ENCODE peak calls at places on chromosomes 3 and 15, in eight cellular contexts. T is nephron progenitor cell, H is pancreas, S is upper lobe of left lung, V is BJ, D is mucosa of descending colon, E is AG09319, W is lower leg skin. P is an unnamed sample.

GRCh38 chr3:72042397-72043211 is 257.7 kb upstream of the PROK2 start:
- DNase-seq in T (no peak), H (no peak), S (no peak), V (peak), D (peak), E (peak), W (no peak), P (no peak)

GRCh38 chr3:40994611-40995010 is 204.7 kb upstream of the CTNNB1 start:
- DNase-seq in T (no peak), H (no peak), S (no peak), V (no peak), D (no peak), E (no peak), W (no peak), P (no peak)

GRCh38 chr3:155934215-155934614 is 63.8 kb downstream of the GMPS start:
- DNase-seq in T (no peak), H (no peak), S (no peak), V (no peak), D (no peak), E (peak), W (no peak), P (no peak)

GRCh38 chr3:43388188-43388587 is 101.8 kb downstream of the SNRK start:
- DNase-seq in T (no peak), H (peak), S (no peak), V (no peak), D (no peak), E (no peak), W (no peak), P (no peak)

GRCh38 chr3:191499307-191500125 is 38.6 kb downstream of the PYDC2 start:
- DNase-seq in T (peak), H (no peak), S (peak), V (no peak), D (peak), E (no peak), W (no peak), P (no peak)

GRCh38 chr15:87369269-87369668 is 887.3 kb downstream of the NTRK3 start:
- DNase-seq in T (no peak), H (no peak), S (no peak), V (peak), D (no peak), E (peak), W (no peak), P (no peak)

GRCh38 chr15:77632760-77633133 is at the start of gene LINGO1:
- DNase-seq in T (peak), H (peak), S (peak), V (no peak), D (no peak), E (no peak), W (no peak), P (no peak)

GRCh38 chr15:75455982-75456531 is 4.6 kb upstream of the SIN3A start:
- DNase-seq in T (no peak), H (no peak), S (no peak), V (no peak), D (peak), E (no peak), W (no peak), P (peak)

GRCh38 chr15:86973284-86973844 is 893.7 kb downstream of the AGBL1 start:
- DNase-seq in T (no peak), H (no peak), S (no peak), V (no peak), D (no peak), E (no peak), W (no peak), P (no peak)

GRCh38 chr15:25504307-25504706 is 65.5 kb upstream of the UBE3A start:
- DNase-seq in T (no peak), H (no peak), S (no peak), V (no peak), D (no peak), E (no peak), W (no peak), P (no peak)

GRCh38 chr3:108396336-108396735 is 100.0 kb downstream of the HHLA2 start:
- DNase-seq in T (no peak), H (no peak), S (no peak), V (no peak), D (no peak), E (no peak), W (no peak), P (no peak)

GRCh38 chr3:53493997-53494791 is at the start of gene CACNA1D:
- DNase-seq in T (peak), H (peak), S (peak), V (no peak), D (peak), E (no peak), W (no peak), P (peak)

GRCh38 chr3:140186421-140186920 is 251.5 kb downstream of the CLSTN2 start:
- DNase-seq in T (no peak), H (peak), S (no peak), V (peak), D (peak), E (peak), W (no peak), P (no peak)

GRCh38 chr3:183745300-183746098 is 47.9 kb downstream of the YEATS2 start:
- DNase-seq in T (no peak), H (no peak), S (no peak), V (no peak), D (no peak), E (no peak), W (no peak), P (no peak)

GRCh38 chr15:59519329-59519728 is 81.3 kb downstream of the FAM81A start:
- DNase-seq in T (no peak), H (no peak), S (no peak), V (no peak), D (no peak), E (no peak), W (no peak), P (no peak)

GRCh38 chr15:59516655-59517461 is 78.9 kb downstream of the FAM81A start:
- DNase-seq in T (no peak), H (no peak), S (no peak), V (no peak), D (no peak), E (no peak), W (no peak), P (no peak)

GRCh38 chr15:59515190-59515589 is 77.2 kb downstream of the FAM81A start:
- DNase-seq in T (no peak), H (no peak), S (no peak), V (no peak), D (no peak), E (no peak), W (no peak), P (no peak)
- TF ChIP-seq CTCF in T (no peak), H (no peak), S (no peak), V (no peak), D (no peak), E (no peak), W (no peak), P (no peak)

GRCh38 chr15:67783303-67783702 is 42.0 kb upstream of the SKOR1 start:
- DNase-seq in T (no peak), H (no peak), S (no peak), V (no peak), D (peak), E (no peak), W (no peak), P (no peak)
- TF ChIP-seq CTCF in T (no peak), H (no peak), S (no peak), V (no peak), D (no peak), E (no peak), W (no peak), P (no peak)

GRCh38 chr3:129317876-129318275 is 39.2 kb downstream of the HMCES start:
- DNase-seq in T (no peak), H (no peak), S (no peak), V (no peak), D (no peak), E (no peak), W (no peak), P (no peak)

GRCh38 chr3:129317014-129317771 is 38.5 kb downstream of the HMCES start:
- DNase-seq in T (no peak), H (no peak), S (no peak), V (no peak), D (peak), E (no peak), W (no peak), P (peak)

GRCh38 chr3:129314757-129315385 is 36.2 kb downstream of the HMCES start:
- DNase-seq in T (peak), H (peak), S (peak), V (peak), D (peak), E (peak), W (peak), P (peak)

GRCh38 chr3:129315386-129315991 is 36.8 kb downstream of the HMCES start:
- DNase-seq in T (peak), H (peak), S (peak), V (no peak), D (peak), E (no peak), W (no peak), P (peak)

DNA sequence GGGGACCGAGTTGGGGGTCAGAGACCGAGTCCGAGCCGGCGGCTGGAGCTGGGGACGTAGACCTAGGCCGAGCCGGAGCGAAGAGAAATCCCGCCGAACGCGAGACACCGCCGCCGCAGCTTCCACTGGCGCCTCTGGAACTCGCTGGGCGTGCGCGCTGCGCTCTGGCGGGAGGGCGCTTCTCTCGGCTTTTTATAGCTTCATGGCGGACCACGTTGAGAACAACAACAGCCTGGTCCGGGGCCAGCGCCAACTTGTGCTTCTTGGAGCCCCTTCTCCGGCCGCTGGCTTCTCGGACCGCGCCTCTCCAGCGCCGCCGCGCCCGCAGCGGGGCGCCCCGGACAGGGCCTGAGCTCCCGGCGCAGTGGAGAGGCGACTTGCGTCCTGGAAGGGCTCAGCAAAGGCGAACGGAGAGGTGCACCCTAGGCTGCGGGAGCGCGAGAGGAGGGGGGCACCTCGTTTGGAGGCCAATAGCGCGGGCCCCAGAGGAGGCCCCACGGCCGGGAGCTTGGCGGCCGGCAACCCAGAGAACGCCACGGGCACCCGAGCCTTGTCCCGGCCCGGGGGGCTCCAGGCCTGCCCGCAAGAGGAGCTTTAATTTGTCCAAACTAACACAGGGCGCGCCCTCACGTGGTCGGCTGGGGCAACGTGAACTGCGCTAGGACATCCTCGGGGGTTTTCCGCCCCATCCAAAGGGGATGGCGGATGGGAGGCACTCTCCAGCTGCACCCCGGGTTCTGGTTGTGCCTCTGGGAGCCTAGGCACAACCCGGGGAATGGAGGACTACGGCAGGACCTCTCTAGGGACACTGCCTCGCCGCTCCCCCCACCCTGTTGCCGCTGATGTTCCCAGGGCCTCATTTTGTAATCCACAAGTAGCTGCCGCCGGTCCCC is 37.7 kb downstream of the HMCES start:
- DNase-seq in T (peak), H (peak), S (peak), V (no peak), D (peak), E (no peak), W (peak), P (peak)
- TF ChIP-seq CTCF in T (peak), H (no peak), S (peak), V (peak), D (peak), E (peak), W (no peak), P (peak)

GRCh38 chr3:115325539-115325938 is 178.5 kb upstream of the ZBTB20 start:
- DNase-seq in T (peak), H (peak), S (no peak), V (no peak), D (peak), E (no peak), W (no peak), P (no peak)

GRCh38 chr3:115321396-115321795 is 174.3 kb upstream of the ZBTB20 start:
- DNase-seq in T (no peak), H (no peak), S (no peak), V (peak), D (no peak), E (no peak), W (no peak), P (no peak)

GRCh38 chr3:115323380-115323779 is 176.3 kb upstream of the ZBTB20 start:
- DNase-seq in T (no peak), H (no peak), S (no peak), V (no peak), D (no peak), E (no peak), W (no peak), P (no peak)

GRCh38 chr3:115322901-115323300 is 175.8 kb upstream of the ZBTB20 start:
- DNase-seq in T (no peak), H (no peak), S (no peak), V (no peak), D (no peak), E (no peak), W (no peak), P (no peak)

DNA sequence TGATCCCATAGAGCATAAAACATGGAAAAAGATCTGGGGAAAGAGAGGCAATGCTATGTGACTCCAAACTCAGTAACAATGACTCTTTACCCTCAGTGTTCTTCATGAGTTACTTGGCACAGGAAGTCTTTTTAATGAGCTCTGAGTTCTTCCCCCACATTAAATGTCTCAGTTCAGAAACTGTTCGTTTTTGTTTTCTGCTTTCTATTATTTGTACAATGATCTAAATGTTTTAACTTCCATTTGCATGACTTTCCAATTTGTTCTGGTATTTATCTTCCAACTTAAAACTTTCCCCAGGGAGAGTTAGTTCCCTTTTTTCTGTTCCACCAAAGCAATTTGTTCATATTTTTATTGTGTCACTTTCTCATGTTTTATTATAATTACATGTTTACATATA is 177.0 kb upstream of the ZBTB20 start:
- DNase-seq in T (no peak), H (no peak), S (no peak), V (no peak), D (no peak), E (no peak), W (no peak), P (no peak)
- TF ChIP-seq CTCF in T (no peak), H (no peak), S (no peak), V (no peak), D (no peak), E (no peak), W (no peak), P (no peak)